ENCODE peak calls at places on chromosomes 2 and 18, in seven cellular contexts. X, U, P, S, F, I and D are unnamed samples. For H3K4me1, the result is how much of the 10 kb centered on the place peaks cover.

GRCh38 chr2:20541305-20541640 is 94.4 kb downstream of the RHOB start:
- DNase-seq in X (no peak), U (no peak), P (no peak), S (no peak), F (no peak), I (no peak), D (no peak)

GRCh38 chr2:30310411-30310810 is 79.1 kb downstream of the LBH start:
- DNase-seq in X (no peak), U (no peak), P (no peak), S (no peak), F (no peak), I (no peak), D (no peak)

GRCh38 chr18:48838921-48839818 is 111.6 kb downstream of the SMAD7 start:
- DNase-seq in X (no peak), U (no peak), P (no peak), S (no peak), F (no peak), I (no peak), D (no peak)

GRCh38 chr2:129253461-129253812 is 726.0 kb upstream of the RAB6C start:
- DNase-seq in X (no peak), U (peak), P (peak), S (peak), F (no peak), I (no peak), D (no peak)

GRCh38 chr2:29463181-29463900 is 348.1 kb downstream of the CLIP4 start:
- DNase-seq in X (no peak), U (no peak), P (no peak), S (no peak), F (no peak), I (no peak), D (no peak)

GRCh38 chr2:72973566-72974435 is 56.5 kb downstream of the EMX1 start:
- DNase-seq in X (no peak), U (peak), P (peak), S (peak), F (peak), I (peak), D (peak)

GRCh38 chr18:11570073-11570588 is 39.3 kb upstream of the SLC35G4 start:
- DNase-seq in X (no peak), U (no peak), P (no peak), S (no peak), F (no peak), I (peak), D (no peak)

GRCh38 chr2:43132523-43133301 is 93.7 kb downstream of the ZFP36L2 start:
- DNase-seq in X (no peak), U (peak), P (no peak), S (no peak), F (no peak), I (no peak), D (no peak)

DNA sequence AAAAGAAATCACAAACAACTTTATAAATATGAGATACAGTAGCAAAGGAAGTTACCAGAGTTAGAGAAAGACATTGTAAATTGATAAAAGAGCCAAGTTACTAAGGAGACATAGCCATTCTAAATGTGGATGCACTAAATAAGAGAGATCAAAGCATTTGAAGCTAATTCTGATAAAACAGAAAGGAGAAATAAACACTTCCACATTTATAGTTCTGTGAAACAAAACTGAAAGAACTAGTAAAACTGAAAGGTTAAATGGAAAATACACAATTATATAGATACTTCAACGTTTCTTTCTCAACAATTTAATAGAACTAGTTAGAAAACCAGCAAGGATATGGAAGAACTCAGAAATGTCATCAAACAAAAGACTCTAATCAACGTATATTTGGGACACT is 309.0 kb upstream of the CDH2 start:
- DNase-seq in X (no peak), U (no peak), P (no peak), S (no peak), F (no peak), I (no peak), D (no peak)
- H3K27ac ChIP-seq in X (no peak), U (peak), P (no peak), S (no peak), F (no peak), I (no peak), D (no peak)

GRCh38 chr2:240598311-240598911 is 11.9 kb downstream of the CAPN10 start:
- DNase-seq in X (no peak), U (no peak), P (no peak), S (no peak), F (no peak), I (no peak), D (no peak)
- TF ChIP-seq SIN3A in X (no peak), U (no peak), P (no peak), S (no peak), F (no peak), I (no peak), D (no peak)

DNA sequence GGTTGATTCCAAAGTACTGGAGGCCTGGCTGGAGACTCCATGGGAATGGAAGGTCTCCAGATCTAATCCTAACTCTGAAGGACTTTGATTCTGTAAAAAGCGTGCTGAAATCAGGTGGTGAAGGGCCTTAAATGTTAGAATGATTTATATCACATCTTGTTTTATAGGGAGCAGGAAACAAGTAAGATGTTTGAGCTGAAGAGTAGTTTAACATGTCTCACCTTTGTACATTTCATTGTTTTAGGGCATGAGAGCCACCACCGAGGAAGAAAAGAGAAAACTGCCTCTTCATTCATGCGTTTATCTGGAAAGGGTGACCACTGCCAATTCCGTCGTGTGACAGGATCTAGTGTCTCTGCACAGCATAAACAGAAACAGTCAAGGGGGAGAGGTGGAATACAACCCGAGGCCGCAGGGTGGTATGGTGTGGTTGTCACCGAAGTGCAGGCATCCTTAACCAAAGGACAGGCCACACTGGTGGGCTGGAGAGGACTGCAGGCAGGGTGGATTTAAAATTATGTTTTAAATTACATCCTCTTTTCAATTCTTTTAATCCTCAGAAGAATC is 445.3 kb downstream of the SLC4A3 start:
- DNase-seq in X (no peak), U (no peak), P (no peak), S (no peak), F (no peak), I (no peak), D (no peak)
- H3K4me1 ChIP-seq in X (under half), U (under half), P (under half), S (under half), F (under half), I (under half), D (under half)

DNA sequence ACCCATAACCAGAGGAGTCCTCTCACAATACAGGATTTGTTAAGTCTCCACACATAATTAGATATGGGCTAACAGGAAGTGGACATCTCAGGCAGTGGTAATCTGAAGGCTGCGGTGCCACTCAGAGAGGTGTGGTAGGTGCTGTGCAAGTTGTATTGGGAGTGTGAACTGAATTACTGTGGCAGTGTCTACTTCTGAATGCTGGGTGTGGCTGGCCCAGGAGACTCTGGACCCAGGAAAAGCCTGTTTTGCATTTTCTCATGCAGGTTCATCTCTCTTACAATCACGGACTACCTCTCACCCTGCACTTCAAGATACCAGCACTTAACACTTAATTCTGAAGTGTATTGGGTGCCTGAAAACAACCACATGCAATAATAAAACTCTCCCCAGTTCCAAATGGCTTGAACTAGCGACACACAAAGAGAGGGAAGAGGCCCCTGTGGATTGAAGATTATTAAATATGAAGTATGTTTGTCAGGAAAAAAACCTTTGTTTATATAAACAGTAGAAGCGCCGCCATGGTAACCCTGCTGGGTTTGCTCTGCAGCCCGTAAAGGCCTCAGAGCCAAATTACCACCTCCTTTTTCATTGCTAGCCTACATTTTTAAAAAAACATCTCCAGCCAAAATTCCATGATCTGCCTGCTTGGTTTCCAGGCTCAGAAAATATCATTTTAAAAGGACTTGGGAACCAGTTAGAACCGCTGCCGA is 77.5 kb downstream of the GFPT1 start:
- DNase-seq in X (no peak), U (peak), P (peak), S (no peak), F (no peak), I (no peak), D (no peak)
- H3K27ac ChIP-seq in X (no peak), U (no peak), P (no peak), S (no peak), F (peak), I (peak), D (peak)

DNA sequence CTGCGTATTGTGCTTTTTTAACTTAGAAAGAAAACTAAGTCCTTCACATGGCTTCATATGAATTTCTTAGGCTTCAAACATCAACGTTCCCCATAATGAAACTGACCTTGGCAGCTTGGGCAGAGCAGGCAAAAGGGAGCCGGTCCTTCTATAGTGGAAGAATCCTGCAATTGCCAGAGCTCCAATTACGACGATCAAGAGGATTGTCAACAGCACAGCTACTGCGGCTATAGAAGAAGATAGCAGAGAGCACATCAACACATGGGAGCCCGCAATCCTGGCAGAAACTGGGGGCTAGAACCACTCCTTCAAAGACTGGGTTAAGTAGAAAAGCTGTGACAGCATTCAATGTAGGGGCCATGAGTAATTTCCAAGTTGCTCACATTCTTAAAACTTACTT is 69.8 kb downstream of the DHRS9 start:
- DNase-seq in X (no peak), U (no peak), P (no peak), S (no peak), F (no peak), I (no peak), D (no peak)
- TF ChIP-seq SIN3A in X (no peak), U (no peak), P (no peak), S (no peak), F (no peak), I (no peak), D (no peak)

GRCh38 chr2:217928324-217929293 is 74.2 kb downstream of the TNS1 start:
- DNase-seq in X (no peak), U (no peak), P (no peak), S (no peak), F (no peak), I (no peak), D (no peak)
- H3K4me1 ChIP-seq in X (under half), U (half or more), P (under half), S (under half), F (under half), I (under half), D (under half)

GRCh38 chr2:68426885-68427579 is 40.1 kb downstream of the FBXO48 start:
- DNase-seq in X (no peak), U (no peak), P (no peak), S (no peak), F (no peak), I (no peak), D (no peak)

GRCh38 chr2:68428132-68428531 is 39.0 kb downstream of the FBXO48 start:
- DNase-seq in X (no peak), U (no peak), P (no peak), S (no peak), F (no peak), I (no peak), D (no peak)

GRCh38 chr2:68425503-68425902 is 41.6 kb downstream of the FBXO48 start:
- DNase-seq in X (no peak), U (no peak), P (no peak), S (no peak), F (no peak), I (no peak), D (no peak)

GRCh38 chr2:68428746-68429145 is 38.3 kb downstream of the FBXO48 start:
- DNase-seq in X (no peak), U (no peak), P (no peak), S (no peak), F (no peak), I (no peak), D (no peak)

GRCh38 chr2:68426446-68426845 is 40.6 kb downstream of the FBXO48 start:
- DNase-seq in X (no peak), U (no peak), P (no peak), S (no peak), F (no peak), I (no peak), D (no peak)
- H3K27ac ChIP-seq in X (peak), U (no peak), P (no peak), S (no peak), F (no peak), I (no peak), D (no peak)

DNA sequence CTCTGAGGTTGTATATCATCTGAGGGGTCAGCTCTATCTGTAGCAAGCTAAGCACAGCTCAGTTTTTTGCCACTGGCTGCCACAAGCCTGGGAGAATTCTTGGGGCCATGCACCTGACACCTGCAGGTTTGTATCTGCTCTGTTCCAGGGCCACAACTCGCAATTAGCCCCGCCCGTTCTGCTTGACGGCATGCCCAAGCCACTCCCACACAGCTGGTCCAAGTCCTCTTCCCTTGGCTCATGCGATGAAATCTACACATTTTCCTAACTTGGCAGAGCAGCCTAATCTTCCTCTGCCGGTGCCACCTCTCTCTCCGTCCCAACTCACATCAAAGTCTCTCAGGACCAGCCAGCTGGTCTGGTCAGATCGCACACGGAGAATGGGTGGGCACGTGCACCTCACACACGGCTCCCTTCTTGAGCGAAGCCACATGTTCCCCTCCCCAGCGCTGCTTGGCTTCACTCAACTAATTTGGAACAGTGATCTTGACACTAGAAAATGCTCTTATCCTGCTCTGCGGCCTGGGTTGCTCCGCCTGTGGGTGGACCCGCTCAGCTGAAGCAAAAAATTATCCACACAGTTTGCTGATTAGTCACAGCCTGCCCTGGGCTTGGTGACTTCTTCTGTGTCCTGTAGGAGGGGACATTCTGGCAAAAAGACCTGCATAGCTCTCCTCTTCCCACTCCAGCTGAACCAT is 176.6 kb downstream of the NRP2 start:
- DNase-seq in X (no peak), U (no peak), P (no peak), S (no peak), F (no peak), I (no peak), D (no peak)
- TF ChIP-seq SIN3A in X (no peak), U (no peak), P (no peak), S (no peak), F (no peak), I (no peak), D (no peak)

DNA sequence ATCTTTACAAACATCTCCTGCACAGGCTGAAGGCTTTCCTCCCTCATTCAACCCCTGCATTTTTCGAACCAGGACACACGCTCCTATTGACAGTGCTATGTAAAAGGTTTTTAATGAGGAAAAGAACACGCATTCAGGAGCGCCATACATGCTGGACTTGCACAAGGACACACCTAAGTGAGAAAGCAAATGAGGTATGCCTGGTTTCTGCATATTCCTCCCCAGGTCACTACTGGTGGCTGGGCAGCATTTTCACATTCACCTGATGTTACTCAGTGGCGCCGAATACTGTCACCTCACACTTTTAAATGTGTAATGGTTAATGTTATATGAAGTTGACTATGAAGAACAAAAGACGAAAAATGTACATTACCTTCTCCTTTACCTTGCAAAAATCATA is 150.6 kb downstream of the ANTXR1 start:
- DNase-seq in X (no peak), U (no peak), P (no peak), S (no peak), F (no peak), I (no peak), D (no peak)
- H3K4me1 ChIP-seq in X (under half), U (half or more), P (under half), S (under half), F (half or more), I (under half), D (under half)